ENCODE peak calls at places on chromosomes 12 and 14, in four cellular contexts. D is K562, U is HCT116, T is SK-N-SH. F is an unnamed sample.

GRCh38 chr14:93857081-93857480 is 68.8 kb upstream of the PRIMA1 start:
- DNase-seq in D (no peak), U (no peak), T (no peak), F (no peak)

GRCh38 chr12:53060064-53060720 is 10.3 kb downstream of the TNS2 start:
- DNase-seq in D (no peak), U (no peak), T (no peak), F (no peak)

GRCh38 chr14:52328286-52328685 is 14.2 kb downstream of the PTGER2 start:
- DNase-seq in D (no peak), U (no peak), T (no peak), F (no peak)

GRCh38 chr14:100155881-100156645 is 3.4 kb downstream of the DEGS2 start:
- DNase-seq in D (no peak), U (no peak), T (peak; percentile 71), F (peak; percentile 37)

GRCh38 chr12:124610021-124610606 is 42.7 kb upstream of the NCOR2 start:
- DNase-seq in D (no peak), U (no peak), T (no peak), F (no peak)

GRCh38 chr14:105312973-105313372 is 1.6 kb upstream of the PACS2 start:
- DNase-seq in D (no peak), U (no peak), T (no peak), F (no peak)

GRCh38 chr14:76894308-76894707 is 68.1 kb downstream of the LRRC74A start:
- DNase-seq in D (no peak), U (no peak), T (peak; percentile 35), F (no peak)

GRCh38 chr14:76810953-76811400 is 1.7 kb downstream of the ANGEL1 start:
- DNase-seq in D (peak; percentile 55), U (peak; percentile 13), T (peak; percentile 36), F (peak; percentile 80)

GRCh38 chr12:4763549-4763948 is 43.3 kb downstream of the GALNT8 start:
- DNase-seq in D (peak; percentile 51), U (peak; percentile 45), T (peak; percentile 38), F (peak; percentile 32)

GRCh38 chr12:24947541-24948451 is 1.1 kb downstream of the BCAT1 start:
- DNase-seq in D (peak; percentile 42), U (no peak), T (no peak), F (no peak)

GRCh38 chr12:22530-23201 is 43.9 kb upstream of the IQSEC3 start:
- DNase-seq in D (no peak), U (no peak), T (no peak), F (no peak)

GRCh38 chr14:92503756-92504491 is 9.7 kb upstream of the RIN3 start:
- DNase-seq in D (no peak), U (peak; percentile 88), T (no peak), F (peak; percentile 94)

GRCh38 chr12:54558311-54558710 is 8.9 kb downstream of the PDE1B start:
- DNase-seq in D (no peak), U (no peak), T (no peak), F (no peak)

GRCh38 chr12:51947597-51947996 is 3.9 kb upstream of the ACVR1B start:
- DNase-seq in D (no peak), U (no peak), T (no peak), F (no peak)

GRCh38 chr14:100849432-100849831 is 23.5 kb downstream of the MEG3 start:
- DNase-seq in D (no peak), U (no peak), T (no peak), F (no peak)

GRCh38 chr12:37547611-37548010 is 769.0 kb upstream of the ALG10B start:
- DNase-seq in D (peak; percentile 46), U (no peak), T (peak; percentile 52), F (no peak)

GRCh38 chr12:57852195-57852594 is 5.7 kb upstream of the CTDSP2 start:
- DNase-seq in D (no peak), U (no peak), T (no peak), F (no peak)

GRCh38 chr12:1796515-1797010 is 23.8 kb upstream of the LRTM2 start:
- DNase-seq in D (no peak), U (no peak), T (no peak), F (no peak)

GRCh38 chr12:54579696-54580333 is 8.6 kb downstream of the PPP1R1A start:
- DNase-seq in D (peak; percentile 84), U (peak; percentile 55), T (peak; percentile 79), F (peak; percentile 49)

GRCh38 chr14:20093442-20093841 is 17.1 kb upstream of the OR4K17 start:
- DNase-seq in D (no peak), U (no peak), T (no peak), F (no peak)

GRCh38 chr14:104385189-104386135 is 194.1 kb upstream of the C14orf180 start:
- DNase-seq in D (no peak), U (no peak), T (no peak), F (no peak)

GRCh38 chr12:7638064-7638763 is 27.5 kb downstream of the APOBEC1 start:
- DNase-seq in D (no peak), U (no peak), T (peak; percentile 14), F (no peak)

GRCh38 chr14:76551906-76552305 is 176.0 kb downstream of the ESRRB start:
- DNase-seq in D (no peak), U (no peak), T (no peak), F (no peak)

GRCh38 chr12:51244269-51244668 is 5.6 kb downstream of the DAZAP2 start:
- DNase-seq in D (no peak), U (no peak), T (no peak), F (no peak)

GRCh38 chr14:67517083-67517482 is 16.0 kb upstream of the PLEKHH1 start:
- DNase-seq in D (no peak), U (no peak), T (no peak), F (no peak)

GRCh38 chr12:122523280-122523679 is 3.5 kb downstream of the RSRC2 start:
- DNase-seq in D (peak; percentile 45), U (no peak), T (no peak), F (peak; percentile 65)

GRCh38 chr14:66119805-66120204 is 366.4 kb upstream of the CCDC196 start:
- DNase-seq in D (no peak), U (no peak), T (no peak), F (no peak)

GRCh38 chr14:66114071-66114470 is 372.1 kb upstream of the CCDC196 start:
- DNase-seq in D (no peak), U (no peak), T (no peak), F (no peak)

GRCh38 chr14:66120402-66120801 is 365.8 kb upstream of the CCDC196 start:
- DNase-seq in D (no peak), U (no peak), T (no peak), F (no peak)

GRCh38 chr14:66121859-66122258 is 364.3 kb upstream of the CCDC196 start:
- DNase-seq in D (no peak), U (no peak), T (no peak), F (no peak)

GRCh38 chr14:66117600-66117999 is 368.6 kb upstream of the CCDC196 start:
- DNase-seq in D (no peak), U (peak; percentile 31), T (no peak), F (no peak)
- TF ChIP-seq ELF1 in D (no peak), U (no peak), T (no peak), F (no peak)

DNA sequence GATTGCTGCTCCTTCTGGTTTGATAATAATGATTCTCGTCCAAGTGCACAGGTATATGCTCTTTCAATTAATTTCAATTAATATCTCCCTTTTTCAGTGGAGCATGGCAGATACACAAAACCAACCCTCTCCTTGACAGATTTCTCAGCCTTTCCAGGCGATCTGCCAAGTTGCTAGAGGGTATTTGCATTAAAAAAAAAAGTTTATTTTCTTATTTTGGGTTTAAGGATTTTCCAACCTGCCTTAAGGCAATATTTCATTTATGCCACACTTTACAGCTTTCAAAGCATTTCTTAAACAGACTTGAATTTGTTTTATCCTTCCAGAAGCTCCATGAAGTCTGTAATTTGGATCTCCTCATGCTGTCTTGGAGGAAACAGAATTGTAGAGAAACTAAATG is 2.1 kb downstream of the DGLUCY start:
- DNase-seq in D (no peak), U (no peak), T (no peak), F (no peak)
- TF ChIP-seq ELF1 in D (no peak), U (no peak), T (no peak), F (no peak)

GRCh38 chr12:108193922-108194321 is 64.8 kb downstream of the WSCD2 start:
- DNase-seq in D (peak; percentile 61), U (peak; percentile 2), T (peak; percentile 69), F (peak; percentile 9)
- TF ChIP-seq ELF1 in D (no peak), U (no peak), T (no peak), F (no peak)

GRCh38 chr12:105204916-105205315 is 31.1 kb downstream of the APPL2 start:
- DNase-seq in D (no peak), U (no peak), T (no peak), F (no peak)
- TF ChIP-seq ELF1 in D (no peak), U (no peak), T (no peak), F (no peak)

DNA sequence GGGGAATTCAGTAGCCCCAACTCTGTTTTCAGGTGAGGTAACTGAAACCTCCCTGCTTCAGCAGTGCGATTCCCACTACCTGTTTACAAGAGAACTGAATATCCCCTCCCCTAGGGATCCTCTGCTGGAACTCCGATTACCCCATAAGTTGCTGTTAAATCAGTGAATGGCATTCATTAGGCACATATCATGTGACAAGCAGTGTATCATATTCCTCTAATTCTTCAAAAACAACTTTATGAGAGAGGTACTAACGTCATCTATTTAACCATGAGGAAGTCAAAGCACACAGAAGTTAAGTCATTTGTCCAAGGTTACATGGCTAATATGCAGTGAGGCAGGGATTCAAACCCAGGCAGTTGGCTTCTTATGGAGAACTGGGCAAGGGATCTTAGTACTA is 44.0 kb upstream of the PCED1B start:
- DNase-seq in D (no peak), U (no peak), T (no peak), F (no peak)
- TF ChIP-seq ELF1 in D (no peak), U (no peak), T (no peak), F (no peak)

GRCh38 chr14:91245029-91245428 is 525 bp upstream of the GPR68 start:
- DNase-seq in D (no peak), U (no peak), T (no peak), F (no peak)

GRCh38 chr14:91242635-91243034 is 1.9 kb downstream of the GPR68 start:
- DNase-seq in D (no peak), U (no peak), T (no peak), F (no peak)

GRCh38 chr14:91246051-91246852 is 1.7 kb upstream of the GPR68 start:
- DNase-seq in D (no peak), U (no peak), T (no peak), F (no peak)

GRCh38 chr14:91243098-91243483 is 1.4 kb downstream of the GPR68 start:
- DNase-seq in D (no peak), U (no peak), T (no peak), F (no peak)

DNA sequence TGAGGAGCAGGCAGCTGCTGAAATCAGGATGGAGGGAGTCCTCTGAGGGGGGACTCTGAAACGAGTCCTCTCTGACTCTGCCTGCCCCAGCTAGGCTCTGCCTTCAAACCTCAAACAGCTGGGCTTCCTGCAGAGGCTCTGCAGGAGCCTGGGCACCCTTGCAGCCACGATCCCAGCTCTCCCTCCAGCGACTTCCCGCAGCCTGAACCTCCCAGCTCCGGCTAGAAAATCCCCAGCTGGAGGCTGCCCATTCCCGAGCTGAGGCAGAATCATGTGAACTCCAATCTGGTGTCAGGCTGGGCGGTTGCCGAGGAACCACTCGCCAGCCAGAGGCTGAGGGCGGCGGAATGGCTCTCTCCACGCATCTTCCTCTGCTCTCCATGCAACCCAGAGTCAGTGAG is at the start of gene GPR68:
- DNase-seq in D (no peak), U (no peak), T (peak; percentile 79), F (no peak)
- TF ChIP-seq ELF1 in D (no peak), U (no peak), T (no peak), F (no peak)

F was measured in HepG2.